ENCODE peak calls at places on chromosomes 7 and 10, in seven cellular contexts. One of them, this sample, is unnamed.

GRCh38 chr10:95626468-95626867 is 30.0 kb downstream of the ALDH18A1 start:
- DNase-seq in PC-9: no peak
- DNase-seq in heart left ventricle: no peak
- DNase-seq in pancreas: no peak
- DNase-seq in bronchial epithelial cell: peak; percentile 46
- DNase-seq in IMR-90: no peak
- DNase-seq in AG04450: no peak
- DNase-seq in this sample: no peak

GRCh38 chr7:129271500-129272355 is 46.9 kb downstream of the AHCYL2 start:
- DNase-seq in PC-9: peak; percentile 34
- DNase-seq in heart left ventricle: no peak
- DNase-seq in pancreas: peak; percentile 70
- DNase-seq in bronchial epithelial cell: peak; percentile 69
- DNase-seq in IMR-90: peak; percentile 43
- DNase-seq in AG04450: peak; percentile 6
- DNase-seq in this sample: peak; percentile 64

GRCh38 chr10:128067691-128068397 is 58.4 kb downstream of the MKI67 start:
- DNase-seq in PC-9: no peak
- DNase-seq in heart left ventricle: peak; percentile 25
- DNase-seq in pancreas: no peak
- DNase-seq in bronchial epithelial cell: no peak
- DNase-seq in IMR-90: no peak
- DNase-seq in AG04450: no peak
- DNase-seq in this sample: no peak

GRCh38 chr7:44637788-44638594 is 31.6 kb downstream of the OGDH start:
- DNase-seq in PC-9: peak; percentile 65
- DNase-seq in heart left ventricle: peak; percentile 54
- DNase-seq in pancreas: no peak
- DNase-seq in bronchial epithelial cell: peak; percentile 97
- DNase-seq in IMR-90: peak; percentile 89
- DNase-seq in AG04450: no peak
- DNase-seq in this sample: peak; percentile 81

GRCh38 chr7:103851357-103851756 is 138.1 kb downstream of the RELN start:
- DNase-seq in PC-9: no peak
- DNase-seq in heart left ventricle: no peak
- DNase-seq in pancreas: no peak
- DNase-seq in bronchial epithelial cell: peak; percentile 8
- DNase-seq in IMR-90: peak; percentile 53
- DNase-seq in AG04450: peak; percentile 0
- DNase-seq in this sample: peak; percentile 44

GRCh38 chr7:94050046-94050445 is 45.9 kb upstream of the BET1 start:
- DNase-seq in PC-9: no peak
- DNase-seq in heart left ventricle: no peak
- DNase-seq in pancreas: peak; percentile 15
- DNase-seq in bronchial epithelial cell: no peak
- DNase-seq in IMR-90: no peak
- DNase-seq in AG04450: no peak
- DNase-seq in this sample: no peak

GRCh38 chr10:131901181-131901829 is 497 bp downstream of the PPP2R2D start:
- DNase-seq in PC-9: peak; percentile 21
- DNase-seq in heart left ventricle: peak; percentile 68
- DNase-seq in pancreas: peak; percentile 56
- DNase-seq in bronchial epithelial cell: no peak
- DNase-seq in IMR-90: peak; percentile 4
- DNase-seq in AG04450: no peak
- DNase-seq in this sample: peak; percentile 18

GRCh38 chr10:8044908-8045727 is 9.4 kb upstream of the GATA3 start:
- DNase-seq in PC-9: peak; percentile 55
- DNase-seq in heart left ventricle: no peak
- DNase-seq in pancreas: no peak
- DNase-seq in bronchial epithelial cell: no peak
- DNase-seq in IMR-90: no peak
- DNase-seq in AG04450: no peak
- DNase-seq in this sample: no peak

GRCh38 chr10:13773496-13774170 is 186.9 kb downstream of the PRPF18 start:
- DNase-seq in PC-9: no peak
- DNase-seq in heart left ventricle: peak; percentile 50
- DNase-seq in pancreas: no peak
- DNase-seq in bronchial epithelial cell: no peak
- DNase-seq in IMR-90: no peak
- DNase-seq in AG04450: no peak
- DNase-seq in this sample: no peak

GRCh38 chr7:117010375-117011133 is 57.3 kb downstream of the ST7 start:
- DNase-seq in PC-9: no peak
- DNase-seq in heart left ventricle: no peak
- DNase-seq in pancreas: no peak
- DNase-seq in bronchial epithelial cell: peak; percentile 79
- DNase-seq in IMR-90: peak; percentile 56
- DNase-seq in AG04450: no peak
- DNase-seq in this sample: no peak

GRCh38 chr10:48243487-48243886 is 31.0 kb downstream of the FRMPD2 start:
- DNase-seq in PC-9: no peak
- DNase-seq in heart left ventricle: no peak
- DNase-seq in pancreas: no peak
- DNase-seq in bronchial epithelial cell: no peak
- DNase-seq in IMR-90: no peak
- DNase-seq in AG04450: no peak
- DNase-seq in this sample: no peak

GRCh38 chr10:11168423-11169100 is 150.9 kb downstream of the CELF2 start:
- DNase-seq in PC-9: no peak
- DNase-seq in heart left ventricle: no peak
- DNase-seq in pancreas: no peak
- DNase-seq in bronchial epithelial cell: no peak
- DNase-seq in IMR-90: no peak
- DNase-seq in AG04450: no peak
- DNase-seq in this sample: no peak

GRCh38 chr7:22920664-22921063 is 93.3 kb downstream of the HYCC1 start:
- DNase-seq in PC-9: no peak
- DNase-seq in heart left ventricle: no peak
- DNase-seq in pancreas: no peak
- DNase-seq in bronchial epithelial cell: peak; percentile 48
- DNase-seq in IMR-90: no peak
- DNase-seq in AG04450: no peak
- DNase-seq in this sample: no peak

GRCh38 chr7:151491859-151492258 is 27.8 kb downstream of the RHEB start:
- DNase-seq in PC-9: peak; percentile 58
- DNase-seq in heart left ventricle: no peak
- DNase-seq in pancreas: no peak
- DNase-seq in bronchial epithelial cell: peak; percentile 92
- DNase-seq in IMR-90: peak; percentile 90
- DNase-seq in AG04450: peak; percentile 54
- DNase-seq in this sample: peak; percentile 79

GRCh38 chr7:20744913-20745587 is 41.6 kb downstream of the SP8 start:
- DNase-seq in PC-9: no peak
- DNase-seq in heart left ventricle: no peak
- DNase-seq in pancreas: no peak
- DNase-seq in bronchial epithelial cell: peak; percentile 33
- DNase-seq in IMR-90: no peak
- DNase-seq in AG04450: no peak
- DNase-seq in this sample: peak; percentile 4

GRCh38 chr7:47807126-47807525 is 141.1 kb downstream of the PKD1L1 start:
- DNase-seq in PC-9: no peak
- DNase-seq in heart left ventricle: no peak
- DNase-seq in pancreas: no peak
- DNase-seq in bronchial epithelial cell: no peak
- DNase-seq in IMR-90: no peak
- DNase-seq in AG04450: no peak
- DNase-seq in this sample: no peak

GRCh38 chr10:122894261-122894944 is 15.0 kb upstream of the FAM24B start:
- DNase-seq in PC-9: no peak
- DNase-seq in heart left ventricle: no peak
- DNase-seq in pancreas: no peak
- DNase-seq in bronchial epithelial cell: no peak
- DNase-seq in IMR-90: no peak
- DNase-seq in AG04450: no peak
- DNase-seq in this sample: no peak

GRCh38 chr7:77752016-77752415 is 46.2 kb downstream of the TMEM60 start:
- DNase-seq in PC-9: no peak
- DNase-seq in heart left ventricle: no peak
- DNase-seq in pancreas: no peak
- DNase-seq in bronchial epithelial cell: no peak
- DNase-seq in IMR-90: no peak
- DNase-seq in AG04450: no peak
- DNase-seq in this sample: no peak

GRCh38 chr7:1846331-1847065 is 176.4 kb downstream of the ELFN1 start:
- DNase-seq in PC-9: no peak
- DNase-seq in heart left ventricle: no peak
- DNase-seq in pancreas: no peak
- DNase-seq in bronchial epithelial cell: no peak
- DNase-seq in IMR-90: no peak
- DNase-seq in AG04450: no peak
- DNase-seq in this sample: no peak

GRCh38 chr7:26293569-26294308 is 2.1 kb downstream of the SNX10 start:
- DNase-seq in PC-9: no peak
- DNase-seq in heart left ventricle: no peak
- DNase-seq in pancreas: no peak
- DNase-seq in bronchial epithelial cell: no peak
- DNase-seq in IMR-90: no peak
- DNase-seq in AG04450: no peak
- DNase-seq in this sample: no peak

DNA sequence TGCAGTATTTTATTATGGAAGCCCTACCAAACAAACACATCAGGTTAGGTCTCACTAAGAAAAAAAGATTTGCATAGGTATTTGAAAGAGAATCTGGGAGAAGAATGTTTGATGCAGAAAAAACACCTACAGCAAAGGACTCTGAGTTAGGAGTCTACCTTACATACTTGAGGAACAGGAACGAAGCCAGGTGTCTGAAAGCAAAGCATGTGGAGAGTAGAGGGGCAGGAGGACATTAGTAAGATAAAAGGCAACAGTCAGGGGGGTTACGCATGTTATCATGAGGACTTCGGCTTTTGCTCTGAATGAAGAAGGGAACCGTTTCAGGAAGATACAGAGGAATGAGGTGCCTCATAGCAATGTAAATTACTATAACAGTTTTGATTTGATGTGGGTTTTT is 87.9 kb upstream of the PTER start:
- DNase-seq in PC-9: no peak
- DNase-seq in heart left ventricle: no peak
- DNase-seq in pancreas: no peak
- DNase-seq in bronchial epithelial cell: no peak
- DNase-seq in IMR-90: no peak
- DNase-seq in AG04450: no peak
- DNase-seq in this sample: no peak
- H3K4me3 ChIP-seq in PC-9: no peak overlapping the region
- H3K4me3 ChIP-seq in heart left ventricle: no peak overlapping the region
- H3K4me3 ChIP-seq in pancreas: no peak overlapping the region
- H3K4me3 ChIP-seq in bronchial epithelial cell: no peak overlapping the region
- H3K4me3 ChIP-seq in IMR-90: no peak overlapping the region
- H3K4me3 ChIP-seq in AG04450: no peak overlapping the region
- H3K4me3 ChIP-seq in this sample: no peak overlapping the region

DNA sequence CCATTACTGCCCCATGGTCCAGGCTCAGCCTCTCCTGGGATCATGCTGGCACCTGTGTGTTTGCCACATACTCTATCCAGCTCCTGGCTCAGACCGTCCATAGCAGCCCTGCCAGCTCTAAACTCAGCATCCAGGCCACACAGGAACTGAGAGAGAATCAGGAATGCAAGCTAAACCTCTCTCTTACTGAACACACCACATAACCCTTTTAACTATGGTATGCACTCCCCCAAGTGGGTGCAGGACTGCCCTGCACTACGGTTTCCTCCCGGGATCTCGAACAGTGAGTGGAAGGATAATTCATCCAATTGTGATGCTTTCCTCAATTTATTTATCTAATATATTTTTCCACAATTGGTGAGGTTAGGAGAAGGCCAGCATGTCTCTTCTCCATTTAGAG is 17.1 kb upstream of the ZNF800 start:
- DNase-seq in PC-9: no peak
- DNase-seq in heart left ventricle: no peak
- DNase-seq in pancreas: no peak
- DNase-seq in bronchial epithelial cell: no peak
- DNase-seq in IMR-90: no peak
- DNase-seq in AG04450: no peak
- DNase-seq in this sample: no peak
- TF ChIP-seq CTCF in PC-9: no peak
- TF ChIP-seq CTCF in heart left ventricle: no peak
- TF ChIP-seq CTCF in pancreas: no peak
- TF ChIP-seq CTCF in bronchial epithelial cell: no peak
- TF ChIP-seq CTCF in IMR-90: no peak
- TF ChIP-seq CTCF in AG04450: peak; percentile 17
- TF ChIP-seq CTCF in this sample: no peak

DNA sequence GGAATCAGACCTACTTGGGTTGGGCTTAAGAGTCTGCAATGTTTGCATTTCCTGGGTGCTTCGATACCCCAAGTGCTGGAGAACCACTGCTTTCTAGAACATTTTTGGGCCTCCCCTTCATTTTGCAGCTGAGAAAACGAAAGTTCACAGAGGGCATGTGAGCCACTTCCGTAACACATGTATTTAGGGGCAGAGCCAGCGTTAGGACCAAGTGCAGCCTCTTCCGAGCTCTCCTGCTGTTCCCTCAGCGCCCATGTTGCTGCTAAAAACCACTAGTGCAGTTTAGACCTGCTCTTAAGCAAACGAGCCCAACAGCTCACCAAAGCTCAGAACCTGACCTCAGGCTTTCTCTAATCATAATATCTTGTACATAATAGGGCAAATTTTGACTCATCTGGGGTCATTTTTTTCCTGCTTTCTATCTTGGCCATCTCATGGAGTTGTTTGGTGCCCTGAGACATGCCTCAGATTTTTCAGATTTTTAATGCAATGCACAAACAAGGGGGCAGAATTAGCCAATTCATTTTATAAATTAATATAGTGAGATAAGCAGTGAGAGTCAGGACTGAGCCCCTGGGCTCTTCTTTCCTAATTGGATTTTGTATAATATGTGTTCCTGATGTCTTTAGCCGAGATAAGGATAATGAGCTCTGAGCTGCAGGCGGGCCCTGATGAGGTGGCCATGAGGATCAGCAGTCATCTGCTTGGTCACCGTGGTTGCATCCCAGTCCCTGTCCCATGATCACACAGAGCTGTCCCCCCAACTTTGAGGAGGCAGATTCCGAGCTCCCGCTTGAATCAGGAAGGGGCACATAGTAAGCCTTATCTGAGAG is 12.9 kb downstream of the BAG3 start:
- DNase-seq in PC-9: no peak
- DNase-seq in heart left ventricle: no peak
- DNase-seq in pancreas: no peak
- DNase-seq in bronchial epithelial cell: no peak
- DNase-seq in IMR-90: no peak
- DNase-seq in AG04450: no peak
- DNase-seq in this sample: no peak
- H3K4me3 ChIP-seq in PC-9: peak overlapping the region; percentile 11
- H3K4me3 ChIP-seq in heart left ventricle: no peak overlapping the region
- H3K4me3 ChIP-seq in pancreas: no peak overlapping the region
- H3K4me3 ChIP-seq in bronchial epithelial cell: no peak overlapping the region
- H3K4me3 ChIP-seq in IMR-90: no peak overlapping the region
- H3K4me3 ChIP-seq in AG04450: no peak overlapping the region
- H3K4me3 ChIP-seq in this sample: no peak overlapping the region

DNA sequence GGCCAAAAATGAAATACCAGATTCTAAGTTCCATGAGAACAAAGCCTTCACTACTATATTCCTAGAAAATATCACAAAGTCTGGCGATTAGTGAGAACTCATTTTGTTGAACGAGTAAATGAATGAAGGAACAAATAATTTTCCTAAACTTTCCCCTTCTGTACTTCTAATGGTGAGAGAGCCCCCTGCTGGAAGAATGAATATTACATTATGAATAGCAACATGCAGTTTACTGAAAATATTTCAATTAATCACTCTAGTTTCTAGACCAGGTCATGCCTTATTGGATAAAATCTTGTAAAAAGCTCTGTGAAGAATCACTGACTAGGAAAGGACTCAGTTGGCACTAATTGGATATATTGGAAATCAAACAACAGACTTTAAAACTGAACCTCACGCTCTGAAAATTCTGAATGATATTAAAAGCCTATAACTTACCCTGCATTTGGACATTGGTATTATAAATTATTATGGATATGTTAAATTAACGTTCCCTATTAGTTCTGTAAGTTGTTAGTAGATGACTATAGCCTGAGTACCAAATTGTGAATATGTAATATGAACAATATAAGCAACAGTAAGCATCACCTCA is 32.4 kb upstream of the MTPN start:
- DNase-seq in PC-9: no peak
- DNase-seq in heart left ventricle: no peak
- DNase-seq in pancreas: no peak
- DNase-seq in bronchial epithelial cell: peak; percentile 42
- DNase-seq in IMR-90: peak; percentile 58
- DNase-seq in AG04450: peak; percentile 13
- DNase-seq in this sample: peak; percentile 60
- TF ChIP-seq CTCF in PC-9: peak; percentile 95
- TF ChIP-seq CTCF in heart left ventricle: peak; percentile 82
- TF ChIP-seq CTCF in pancreas: peak; percentile 30
- TF ChIP-seq CTCF in bronchial epithelial cell: peak; percentile 34
- TF ChIP-seq CTCF in IMR-90: peak; percentile 79
- TF ChIP-seq CTCF in AG04450: peak; percentile 70
- TF ChIP-seq CTCF in this sample: peak; percentile 51